ENCODE peak calls at places on chromosomes 16 and 17, in seven cellular contexts. One of them, this sample, is unnamed.

GRCh38 chr16:79653337-79654000 is 52.9 kb upstream of the MAF start:
- DNase-seq in mammary epithelial cell: no peak
- DNase-seq in aorta: peak; percentile 53
- DNase-seq in BE2C: no peak
- DNase-seq in neuronal stem cell: no peak
- DNase-seq in brain microvascular endothelial cell: no peak
- DNase-seq in endodermal cell: no peak
- DNase-seq in this sample: peak; percentile 33

GRCh38 chr17:74393323-74393942 is 26.1 kb downstream of the GPR142 start:
- DNase-seq in mammary epithelial cell: no peak
- DNase-seq in aorta: no peak
- DNase-seq in BE2C: no peak
- DNase-seq in neuronal stem cell: no peak
- DNase-seq in brain microvascular endothelial cell: no peak
- DNase-seq in endodermal cell: no peak
- DNase-seq in this sample: no peak

GRCh38 chr16:85202631-85203461 is 90.6 kb upstream of the CIBAR2 start:
- DNase-seq in mammary epithelial cell: no peak
- DNase-seq in aorta: peak; percentile 87
- DNase-seq in BE2C: peak; percentile 95
- DNase-seq in neuronal stem cell: peak; percentile 48
- DNase-seq in brain microvascular endothelial cell: no peak
- DNase-seq in endodermal cell: peak; percentile 85
- DNase-seq in this sample: peak; percentile 69

GRCh38 chr17:17691468-17692263 is 10.4 kb downstream of the RAI1 start:
- DNase-seq in mammary epithelial cell: no peak
- DNase-seq in aorta: no peak
- DNase-seq in BE2C: peak; percentile 77
- DNase-seq in neuronal stem cell: no peak
- DNase-seq in brain microvascular endothelial cell: no peak
- DNase-seq in endodermal cell: no peak
- DNase-seq in this sample: peak; percentile 52

GRCh38 chr16:27786221-27786848 is 236.4 kb downstream of the KATNIP start:
- DNase-seq in mammary epithelial cell: no peak
- DNase-seq in aorta: no peak
- DNase-seq in BE2C: no peak
- DNase-seq in neuronal stem cell: no peak
- DNase-seq in brain microvascular endothelial cell: no peak
- DNase-seq in endodermal cell: no peak
- DNase-seq in this sample: no peak

GRCh38 chr16:49921791-49922456 is 66.0 kb upstream of the ZNF423 start:
- DNase-seq in mammary epithelial cell: peak; percentile 9
- DNase-seq in aorta: peak; percentile 69
- DNase-seq in BE2C: peak; percentile 80
- DNase-seq in neuronal stem cell: peak; percentile 67
- DNase-seq in brain microvascular endothelial cell: peak; percentile 60
- DNase-seq in endodermal cell: peak; percentile 96
- DNase-seq in this sample: no peak

GRCh38 chr16:77657016-77657415 is 65.3 kb upstream of the NUDT7 start:
- DNase-seq in mammary epithelial cell: no peak
- DNase-seq in aorta: no peak
- DNase-seq in BE2C: peak; percentile 75
- DNase-seq in neuronal stem cell: no peak
- DNase-seq in brain microvascular endothelial cell: peak; percentile 19
- DNase-seq in endodermal cell: peak; percentile 73
- DNase-seq in this sample: no peak

GRCh38 chr16:66431760-66432159 is 4.7 kb downstream of the BEAN1 start:
- DNase-seq in mammary epithelial cell: no peak
- DNase-seq in aorta: no peak
- DNase-seq in BE2C: no peak
- DNase-seq in neuronal stem cell: no peak
- DNase-seq in brain microvascular endothelial cell: no peak
- DNase-seq in endodermal cell: peak; percentile 36
- DNase-seq in this sample: no peak

GRCh38 chr17:42285346-42286050 is 2.8 kb upstream of the STAT5A start:
- DNase-seq in mammary epithelial cell: no peak
- DNase-seq in aorta: peak; percentile 20
- DNase-seq in BE2C: no peak
- DNase-seq in neuronal stem cell: no peak
- DNase-seq in brain microvascular endothelial cell: no peak
- DNase-seq in endodermal cell: peak; percentile 27
- DNase-seq in this sample: no peak

GRCh38 chr16:67184453-67185002 is 765 bp upstream of the MATCAP1 start:
- DNase-seq in mammary epithelial cell: no peak
- DNase-seq in aorta: no peak
- DNase-seq in BE2C: peak; percentile 49
- DNase-seq in neuronal stem cell: no peak
- DNase-seq in brain microvascular endothelial cell: no peak
- DNase-seq in endodermal cell: peak; percentile 76
- DNase-seq in this sample: peak; percentile 90

GRCh38 chr17:3695723-3696411 is at the start of gene P2RX5:
- DNase-seq in mammary epithelial cell: peak; percentile 13
- DNase-seq in aorta: no peak
- DNase-seq in BE2C: peak; percentile 24
- DNase-seq in neuronal stem cell: peak; percentile 43
- DNase-seq in brain microvascular endothelial cell: no peak
- DNase-seq in endodermal cell: peak; percentile 94
- DNase-seq in this sample: peak; percentile 88

GRCh38 chr17:31492880-31493655 is 101.6 kb downstream of the RAB11FIP4 start:
- DNase-seq in mammary epithelial cell: no peak
- DNase-seq in aorta: peak; percentile 76
- DNase-seq in BE2C: no peak
- DNase-seq in neuronal stem cell: no peak
- DNase-seq in brain microvascular endothelial cell: no peak
- DNase-seq in endodermal cell: no peak
- DNase-seq in this sample: peak; percentile 83

GRCh38 chr17:49836111-49837030 is 11.5 kb downstream of the TAC4 start:
- DNase-seq in mammary epithelial cell: no peak
- DNase-seq in aorta: peak; percentile 73
- DNase-seq in BE2C: no peak
- DNase-seq in neuronal stem cell: no peak
- DNase-seq in brain microvascular endothelial cell: peak; percentile 17
- DNase-seq in endodermal cell: no peak
- DNase-seq in this sample: no peak

GRCh38 chr16:13077816-13078215 is 176.4 kb downstream of the SHISA9 start:
- DNase-seq in mammary epithelial cell: no peak
- DNase-seq in aorta: no peak
- DNase-seq in BE2C: no peak
- DNase-seq in neuronal stem cell: no peak
- DNase-seq in brain microvascular endothelial cell: no peak
- DNase-seq in endodermal cell: no peak
- DNase-seq in this sample: no peak

GRCh38 chr17:31582151-31582907 is 190.9 kb downstream of the RAB11FIP4 start:
- DNase-seq in mammary epithelial cell: no peak
- DNase-seq in aorta: peak; percentile 92
- DNase-seq in BE2C: peak; percentile 15
- DNase-seq in neuronal stem cell: no peak
- DNase-seq in brain microvascular endothelial cell: peak; percentile 29
- DNase-seq in endodermal cell: no peak
- DNase-seq in this sample: peak; percentile 73

GRCh38 chr17:77185137-77185536 is 44.4 kb downstream of the SEC14L1 start:
- DNase-seq in mammary epithelial cell: no peak
- DNase-seq in aorta: no peak
- DNase-seq in BE2C: no peak
- DNase-seq in neuronal stem cell: no peak
- DNase-seq in brain microvascular endothelial cell: no peak
- DNase-seq in endodermal cell: no peak
- DNase-seq in this sample: no peak

GRCh38 chr17:43224146-43224705 is 4.2 kb downstream of the CCDC200 start:
- DNase-seq in mammary epithelial cell: no peak
- DNase-seq in aorta: no peak
- DNase-seq in BE2C: no peak
- DNase-seq in neuronal stem cell: no peak
- DNase-seq in brain microvascular endothelial cell: no peak
- DNase-seq in endodermal cell: peak; percentile 32
- DNase-seq in this sample: no peak

GRCh38 chr17:17155568-17155967 is 50.6 kb downstream of the PLD6 start:
- DNase-seq in mammary epithelial cell: no peak
- DNase-seq in aorta: no peak
- DNase-seq in BE2C: no peak
- DNase-seq in neuronal stem cell: no peak
- DNase-seq in brain microvascular endothelial cell: no peak
- DNase-seq in endodermal cell: no peak
- DNase-seq in this sample: peak; percentile 40

GRCh38 chr16:80723091-80723490 is 81.3 kb downstream of the CDYL2 start:
- DNase-seq in mammary epithelial cell: no peak
- DNase-seq in aorta: no peak
- DNase-seq in BE2C: no peak
- DNase-seq in neuronal stem cell: no peak
- DNase-seq in brain microvascular endothelial cell: no peak
- DNase-seq in endodermal cell: peak; percentile 12
- DNase-seq in this sample: no peak

GRCh38 chr17:58504826-58505351 is 9.5 kb downstream of the MTMR4 start:
- DNase-seq in mammary epithelial cell: no peak
- DNase-seq in aorta: no peak
- DNase-seq in BE2C: no peak
- DNase-seq in neuronal stem cell: no peak
- DNase-seq in brain microvascular endothelial cell: no peak
- DNase-seq in endodermal cell: peak; percentile 35
- DNase-seq in this sample: no peak

GRCh38 chr17:59093702-59094231 is 12.9 kb downstream of the TRIM37 start:
- DNase-seq in mammary epithelial cell: peak; percentile 92
- DNase-seq in aorta: peak; percentile 73
- DNase-seq in BE2C: peak; percentile 9
- DNase-seq in neuronal stem cell: no peak
- DNase-seq in brain microvascular endothelial cell: peak; percentile 99
- DNase-seq in endodermal cell: no peak
- DNase-seq in this sample: peak; percentile 54

GRCh38 chr16:27237229-27238015 is 31.1 kb downstream of the NSMCE1 start:
- DNase-seq in mammary epithelial cell: no peak
- DNase-seq in aorta: peak; percentile 70
- DNase-seq in BE2C: no peak
- DNase-seq in neuronal stem cell: no peak
- DNase-seq in brain microvascular endothelial cell: peak; percentile 46
- DNase-seq in endodermal cell: no peak
- DNase-seq in this sample: peak; percentile 53

GRCh38 chr17:71987634-71988033 is 133.2 kb upstream of the SOX9 start:
- DNase-seq in mammary epithelial cell: peak; percentile 62
- DNase-seq in aorta: no peak
- DNase-seq in BE2C: no peak
- DNase-seq in neuronal stem cell: no peak
- DNase-seq in brain microvascular endothelial cell: peak; percentile 25
- DNase-seq in endodermal cell: no peak
- DNase-seq in this sample: no peak

GRCh38 chr16:72191551-72191950 is 19.6 kb upstream of the PMFBP1 start:
- DNase-seq in mammary epithelial cell: no peak
- DNase-seq in aorta: no peak
- DNase-seq in BE2C: peak; percentile 38
- DNase-seq in neuronal stem cell: no peak
- DNase-seq in brain microvascular endothelial cell: peak; percentile 15
- DNase-seq in endodermal cell: no peak
- DNase-seq in this sample: no peak

GRCh38 chr17:47192549-47192948 is 3.5 kb upstream of the CDC27 start:
- DNase-seq in mammary epithelial cell: no peak
- DNase-seq in aorta: no peak
- DNase-seq in BE2C: no peak
- DNase-seq in neuronal stem cell: no peak
- DNase-seq in brain microvascular endothelial cell: no peak
- DNase-seq in endodermal cell: no peak
- DNase-seq in this sample: no peak

GRCh38 chr17:36812762-36813161 is 124.5 kb upstream of the LHX1 start:
- DNase-seq in mammary epithelial cell: no peak
- DNase-seq in aorta: no peak
- DNase-seq in BE2C: no peak
- DNase-seq in neuronal stem cell: no peak
- DNase-seq in brain microvascular endothelial cell: no peak
- DNase-seq in endodermal cell: peak; percentile 77
- DNase-seq in this sample: no peak

GRCh38 chr17:78010759-78011158 is 52.3 kb downstream of the TNRC6C start:
- DNase-seq in mammary epithelial cell: no peak
- DNase-seq in aorta: no peak
- DNase-seq in BE2C: no peak
- DNase-seq in neuronal stem cell: no peak
- DNase-seq in brain microvascular endothelial cell: no peak
- DNase-seq in endodermal cell: no peak
- DNase-seq in this sample: no peak

GRCh38 chr17:64608571-64608981 is 53.5 kb downstream of the SMURF2 start:
- DNase-seq in mammary epithelial cell: peak; percentile 53
- DNase-seq in aorta: no peak
- DNase-seq in BE2C: no peak
- DNase-seq in neuronal stem cell: no peak
- DNase-seq in brain microvascular endothelial cell: no peak
- DNase-seq in endodermal cell: no peak
- DNase-seq in this sample: no peak
- H3K4me3 ChIP-seq in mammary epithelial cell: no peak overlapping the region
- H3K4me3 ChIP-seq in aorta: no peak overlapping the region
- H3K4me3 ChIP-seq in BE2C: no peak overlapping the region
- H3K4me3 ChIP-seq in neuronal stem cell: no peak overlapping the region
- H3K4me3 ChIP-seq in brain microvascular endothelial cell: no peak overlapping the region
- H3K4me3 ChIP-seq in endodermal cell: no peak overlapping the region
- H3K4me3 ChIP-seq in this sample: no peak overlapping the region

DNA sequence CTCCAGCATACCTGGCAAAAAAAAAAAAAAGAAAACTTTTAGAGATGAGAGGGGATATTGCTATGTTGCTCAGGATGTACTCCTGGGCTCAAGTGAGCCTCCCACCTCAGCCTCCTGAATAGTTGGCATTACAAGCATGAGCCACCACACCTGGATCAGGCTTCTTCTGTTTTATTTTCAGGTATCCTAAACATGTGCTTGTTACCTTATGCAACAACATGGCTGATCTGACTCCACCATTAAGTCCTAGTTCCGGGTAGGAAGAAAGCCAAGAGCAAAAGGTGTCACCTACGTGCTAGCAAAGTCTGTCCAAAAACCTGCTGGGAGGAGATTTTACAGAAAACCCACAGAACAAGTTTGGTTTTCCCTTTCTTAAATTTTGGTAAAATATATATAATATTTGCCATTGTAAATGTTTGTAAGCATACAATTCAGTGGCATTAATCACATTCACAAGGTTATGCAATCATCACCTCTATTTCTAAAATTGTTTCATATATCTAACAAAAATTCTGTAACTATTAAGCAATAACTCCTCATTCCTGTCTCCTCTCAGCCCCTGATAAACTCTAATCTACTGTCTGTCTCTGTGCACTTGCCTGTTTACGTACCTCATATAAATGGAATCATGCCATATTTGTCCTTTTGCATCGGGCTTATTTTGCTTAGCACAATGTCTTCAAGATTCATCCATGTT is 9.1 kb upstream of the CACNG3 start:
- DNase-seq in mammary epithelial cell: no peak
- DNase-seq in aorta: no peak
- DNase-seq in BE2C: no peak
- DNase-seq in neuronal stem cell: no peak
- DNase-seq in brain microvascular endothelial cell: no peak
- DNase-seq in endodermal cell: no peak
- DNase-seq in this sample: no peak
- H3K27me3 ChIP-seq in mammary epithelial cell: no peaks in the 10 kb centered on the region
- H3K27me3 ChIP-seq in aorta: no peaks in the 10 kb centered on the region
- H3K27me3 ChIP-seq in BE2C: no peaks in the 10 kb centered on the region
- H3K27me3 ChIP-seq in neuronal stem cell: no peaks in the 10 kb centered on the region
- H3K27me3 ChIP-seq in brain microvascular endothelial cell: no peaks in the 10 kb centered on the region
- H3K27me3 ChIP-seq in endodermal cell: peaks cover 44% of the 10 kb centered on the region
- H3K27me3 ChIP-seq in this sample: no peaks in the 10 kb centered on the region

GRCh38 chr16:19851476-19851875 is 33.2 kb downstream of the GPRC5B start:
- DNase-seq in mammary epithelial cell: no peak
- DNase-seq in aorta: no peak
- DNase-seq in BE2C: no peak
- DNase-seq in neuronal stem cell: no peak
- DNase-seq in brain microvascular endothelial cell: no peak
- DNase-seq in endodermal cell: no peak
- DNase-seq in this sample: no peak
- H3K4me3 ChIP-seq in mammary epithelial cell: no peak overlapping the region
- H3K4me3 ChIP-seq in aorta: no peak overlapping the region
- H3K4me3 ChIP-seq in BE2C: no peak overlapping the region
- H3K4me3 ChIP-seq in neuronal stem cell: no peak overlapping the region
- H3K4me3 ChIP-seq in brain microvascular endothelial cell: no peak overlapping the region
- H3K4me3 ChIP-seq in endodermal cell: no peak overlapping the region
- H3K4me3 ChIP-seq in this sample: no peak overlapping the region

GRCh38 chr16:28876973-28877641 is 1.2 kb upstream of the ATP2A1 start:
- DNase-seq in mammary epithelial cell: no peak
- DNase-seq in aorta: no peak
- DNase-seq in BE2C: no peak
- DNase-seq in neuronal stem cell: no peak
- DNase-seq in brain microvascular endothelial cell: no peak
- DNase-seq in endodermal cell: no peak
- DNase-seq in this sample: no peak
- H3K27me3 ChIP-seq in mammary epithelial cell: no peaks in the 10 kb centered on the region
- H3K27me3 ChIP-seq in aorta: no peaks in the 10 kb centered on the region
- H3K27me3 ChIP-seq in BE2C: no peaks in the 10 kb centered on the region
- H3K27me3 ChIP-seq in neuronal stem cell: no peaks in the 10 kb centered on the region
- H3K27me3 ChIP-seq in brain microvascular endothelial cell: no peaks in the 10 kb centered on the region
- H3K27me3 ChIP-seq in endodermal cell: peaks cover 13% of the 10 kb centered on the region
- H3K27me3 ChIP-seq in this sample: peaks cover 21% of the 10 kb centered on the region